ENCODE peak calls at places on chromosomes 1 and 21, in four cellular contexts. S is EH, H is choroid plexus epithelial cell, F is NCI-H345. C is an unnamed sample.

GRCh38 chr1:110188116-110188618 is 21.9 kb upstream of the KCNC4 start:
- DNase-seq in S (peak; percentile 83), H (peak; percentile 72), F (no peak), C (no peak)

GRCh38 chr21:44880762-44881585 is 7.5 kb upstream of the PTTG1IP start:
- DNase-seq in S (peak; percentile 78), H (peak; percentile 67), F (no peak), C (no peak)

GRCh38 chr1:11731719-11732283 is 4.1 kb upstream of the AGTRAP start:
- DNase-seq in S (peak; percentile 46), H (peak; percentile 67), F (no peak), C (peak; percentile 93)

GRCh38 chr21:17834639-17835354 is 15.6 kb upstream of the C21orf91 start:
- DNase-seq in S (no peak), H (no peak), F (no peak), C (no peak)

GRCh38 chr1:205812878-205813754 is at the start of gene SLC41A1:
- DNase-seq in S (peak; percentile 93), H (peak; percentile 89), F (peak; percentile 93), C (peak; percentile 98)

GRCh38 chr1:41639332-41639936 is 155.0 kb upstream of the EDN2 start:
- DNase-seq in S (peak; percentile 80), H (peak; percentile 70), F (no peak), C (peak; percentile 53)

GRCh38 chr1:105608713-105609112 is 1447.8 kb upstream of the PRMT6 start:
- DNase-seq in S (peak; percentile 50), H (peak; percentile 39), F (no peak), C (no peak)

GRCh38 chr1:76285578-76286135 is 211.1 kb downstream of the ST6GALNAC3 start:
- DNase-seq in S (no peak), H (no peak), F (no peak), C (no peak)

GRCh38 chr1:63116016-63116415 is 206.4 kb upstream of the FOXD3 start:
- DNase-seq in S (no peak), H (no peak), F (no peak), C (no peak)

GRCh38 chr1:38789498-38790169 is 69.9 kb downstream of the RRAGC start:
- DNase-seq in S (no peak), H (no peak), F (peak; percentile 88), C (no peak)

GRCh38 chr1:111585461-111586100 is 34.0 kb upstream of the RAP1A start:
- DNase-seq in S (no peak), H (no peak), F (no peak), C (no peak)

GRCh38 chr21:29638138-29638537 is 301.7 kb downstream of the GRIK1 start:
- DNase-seq in S (no peak), H (no peak), F (no peak), C (no peak)

GRCh38 chr1:234906654-234907053 is 222.0 kb downstream of the TOMM20 start:
- DNase-seq in S (no peak), H (no peak), F (peak; percentile 58), C (no peak)

GRCh38 chr21:26965091-26965566 is 1.8 kb downstream of the ADAMTS5 start:
- DNase-seq in S (no peak), H (no peak), F (no peak), C (no peak)

GRCh38 chr21:44444286-44444931 is 10.9 kb upstream of the LRRC3 start:
- DNase-seq in S (no peak), H (no peak), F (no peak), C (no peak)

GRCh38 chr1:3668585-3669300 is 16.4 kb downstream of the TP73 start:
- DNase-seq in S (peak; percentile 31), H (peak; percentile 16), F (peak; percentile 93), C (peak; percentile 50)

GRCh38 chr1:113036639-113037321 is 36.2 kb upstream of the LRIG2 start:
- DNase-seq in S (peak; percentile 24), H (no peak), F (no peak), C (no peak)

GRCh38 chr1:22387888-22388564 is 63.6 kb upstream of the ZBTB40 start:
- DNase-seq in S (peak; percentile 79), H (peak; percentile 23), F (no peak), C (no peak)

GRCh38 chr1:247531937-247532336 is 4.3 kb downstream of the OR2C3 start:
- DNase-seq in S (no peak), H (no peak), F (no peak), C (no peak)

GRCh38 chr1:23444104-23444533 is 19.6 kb upstream of the TCEA3 start:
- DNase-seq in S (peak; percentile 72), H (peak; percentile 90), F (no peak), C (peak; percentile 74)

GRCh38 chr1:70057500-70057899 is 147.9 kb downstream of the LRRC40 start:
- DNase-seq in S (no peak), H (no peak), F (no peak), C (no peak)

GRCh38 chr1:51189421-51190073 is 46.5 kb upstream of the RNF11 start:
- DNase-seq in S (peak; percentile 76), H (peak; percentile 89), F (peak; percentile 67), C (peak; percentile 61)

GRCh38 chr21:37986751-37987399 is 70.6 kb upstream of the KCNJ6 start:
- DNase-seq in S (peak; percentile 6), H (no peak), F (peak; percentile 54), C (no peak)

GRCh38 chr1:100034465-100034864 is 64.7 kb downstream of the SLC35A3 start:
- DNase-seq in S (peak; percentile 31), H (peak; percentile 69), F (peak; percentile 24), C (no peak)

GRCh38 chr1:115166531-115167091 is 77.3 kb upstream of the TSPAN2 start:
- DNase-seq in S (peak; percentile 89), H (peak; percentile 78), F (no peak), C (no peak)

GRCh38 chr1:51175278-51175677 is 60.8 kb upstream of the RNF11 start:
- DNase-seq in S (no peak), H (peak; percentile 10), F (no peak), C (no peak)

GRCh38 chr1:180167021-180167701 is 12.5 kb downstream of the QSOX1 start:
- DNase-seq in S (peak; percentile 55), H (peak; percentile 19), F (no peak), C (no peak)

GRCh38 chr1:14142397-14143095 is 442.6 kb downstream of the PRDM2 start:
- DNase-seq in S (no peak), H (peak; percentile 6), F (peak; percentile 15), C (no peak)

GRCh38 chr21:33267250-33267649 is 1.1 kb downstream of the IL10RB start:
- DNase-seq in S (peak; percentile 11), H (no peak), F (no peak), C (no peak)

GRCh38 chr1:9256332-9256731 is 21.8 kb downstream of the H6PD start:
- DNase-seq in S (no peak), H (no peak), F (no peak), C (no peak)

GRCh38 chr1:228955691-228956090 is 220.4 kb downstream of the RHOU start:
- DNase-seq in S (peak; percentile 21), H (peak; percentile 39), F (no peak), C (peak; percentile 16)

GRCh38 chr1:223717695-223718363 is 5.5 kb downstream of the CAPN2 start:
- DNase-seq in S (no peak), H (no peak), F (no peak), C (no peak)

GRCh38 chr1:47232187-47232874 is at the start of gene TAL1:
- DNase-seq in S (no peak), H (no peak), F (no peak), C (no peak)